ENCODE peak calls at places on chromosomes 5 and 9, in four cellular contexts. Z, O, M and P are unnamed samples.
A peak's percentile ranks its signal among the peaks of the same experiment; 100 is the strongest.

GRCh38 chr9:136672431-136673087 is 9.8 kb downstream of the EGFL7 start:
- DNase-seq in Z (no peak), O (no peak), M (no peak), P (no peak)

GRCh38 chr5:82594097-82594496 is 315.9 kb upstream of the RPS23 start:
- DNase-seq in Z (peak; percentile 67), O (no peak), M (peak; percentile 58), P (no peak)

GRCh38 chr9:15512889-15513288 is 2.1 kb upstream of the PSIP1 start:
- DNase-seq in Z (no peak), O (peak; percentile 51), M (no peak), P (no peak)

GRCh38 chr5:147037517-147038205 is 159.1 kb upstream of the PPP2R2B start:
- DNase-seq in Z (peak; percentile 93), O (no peak), M (peak; percentile 91), P (peak; percentile 57)

GRCh38 chr9:123416171-123416570 is 60.2 kb downstream of the CRB2 start:
- DNase-seq in Z (no peak), O (no peak), M (no peak), P (no peak)

GRCh38 chr5:37847978-37848425 is 8.2 kb upstream of the GDNF start:
- DNase-seq in Z (peak; percentile 76), O (no peak), M (peak; percentile 67), P (no peak)

GRCh38 chr9:105132576-105132975 is 111.9 kb upstream of the SLC44A1 start:
- DNase-seq in Z (peak; percentile 97), O (no peak), M (peak; percentile 96), P (peak; percentile 80)

GRCh38 chr9:34322899-34323591 is 6.0 kb downstream of the KIF24 start:
- DNase-seq in Z (no peak), O (no peak), M (no peak), P (no peak)

GRCh38 chr5:123099514-123100151 is 10.6 kb downstream of the PRDM6 start:
- DNase-seq in Z (peak; percentile 20), O (no peak), M (no peak), P (peak; percentile 77)

GRCh38 chr9:99762470-99762869 is 59.2 kb upstream of the NR4A3 start:
- DNase-seq in Z (no peak), O (no peak), M (no peak), P (no peak)
- H2AFZ ChIP-seq in Z (no peak overlapping the region), O (no peak overlapping the region), M (no peak overlapping the region), P (no peak overlapping the region)

GRCh38 chr9:13787234-13787833 is 507.8 kb upstream of the MPDZ start:
- DNase-seq in Z (peak; percentile 60), O (no peak), M (peak; percentile 53), P (no peak)
- H3K4me2 ChIP-seq in Z (peak overlapping the region; percentile 84), O (no peak overlapping the region), M (peak overlapping the region; percentile 80), P (peak overlapping the region; percentile 71)

DNA sequence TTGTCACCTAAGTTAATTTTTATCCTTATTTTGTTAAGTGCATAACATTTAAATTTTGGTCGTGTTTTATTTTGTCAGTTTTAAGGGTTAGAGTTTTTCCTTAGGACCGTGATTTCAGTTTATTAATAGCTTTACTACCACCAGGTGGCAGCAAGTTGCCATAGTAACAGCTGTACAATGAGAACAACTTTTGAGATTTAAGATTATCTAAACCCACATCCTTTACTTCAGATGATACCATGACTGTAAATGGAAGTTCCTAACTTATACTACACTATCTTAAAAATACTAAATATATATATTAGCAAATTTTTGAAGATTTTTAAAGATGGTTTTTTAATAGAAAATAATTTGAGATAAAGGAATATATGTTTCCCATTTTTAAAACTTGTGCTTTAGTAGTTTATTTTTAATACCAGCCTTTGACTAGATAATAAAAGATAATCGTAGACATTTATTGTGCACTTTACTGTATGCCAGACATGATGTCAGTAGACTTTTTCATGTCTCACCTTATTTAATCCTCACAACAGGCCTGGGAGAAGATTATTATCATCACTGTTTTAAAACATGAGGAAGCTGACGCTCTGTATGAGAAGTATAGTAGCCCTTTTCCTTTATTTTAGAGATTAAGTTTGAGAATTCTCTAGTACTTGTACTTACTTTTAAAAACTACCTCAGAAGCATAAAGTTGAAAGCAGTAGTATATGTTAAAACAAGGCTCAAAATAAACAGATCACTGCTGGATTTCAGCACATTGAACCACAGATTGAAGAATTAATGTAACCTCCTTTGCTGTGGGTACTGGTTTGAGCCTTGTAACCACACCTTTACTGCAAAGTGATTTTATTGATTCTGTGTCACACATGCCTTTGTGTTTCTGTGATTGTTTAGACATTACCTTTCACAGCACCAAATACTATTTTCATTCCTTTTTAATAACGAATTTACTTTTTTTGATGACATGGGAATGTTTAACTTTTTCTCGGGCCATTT is 27.5 kb downstream of the SREK1 start:
- DNase-seq in Z (peak; percentile 59), O (peak; percentile 82), M (peak; percentile 46), P (no peak)
- TF ChIP-seq CTCF in Z (peak; percentile 35), O (peak; percentile 86), M (peak; percentile 69), P (peak; percentile 55)

DNA sequence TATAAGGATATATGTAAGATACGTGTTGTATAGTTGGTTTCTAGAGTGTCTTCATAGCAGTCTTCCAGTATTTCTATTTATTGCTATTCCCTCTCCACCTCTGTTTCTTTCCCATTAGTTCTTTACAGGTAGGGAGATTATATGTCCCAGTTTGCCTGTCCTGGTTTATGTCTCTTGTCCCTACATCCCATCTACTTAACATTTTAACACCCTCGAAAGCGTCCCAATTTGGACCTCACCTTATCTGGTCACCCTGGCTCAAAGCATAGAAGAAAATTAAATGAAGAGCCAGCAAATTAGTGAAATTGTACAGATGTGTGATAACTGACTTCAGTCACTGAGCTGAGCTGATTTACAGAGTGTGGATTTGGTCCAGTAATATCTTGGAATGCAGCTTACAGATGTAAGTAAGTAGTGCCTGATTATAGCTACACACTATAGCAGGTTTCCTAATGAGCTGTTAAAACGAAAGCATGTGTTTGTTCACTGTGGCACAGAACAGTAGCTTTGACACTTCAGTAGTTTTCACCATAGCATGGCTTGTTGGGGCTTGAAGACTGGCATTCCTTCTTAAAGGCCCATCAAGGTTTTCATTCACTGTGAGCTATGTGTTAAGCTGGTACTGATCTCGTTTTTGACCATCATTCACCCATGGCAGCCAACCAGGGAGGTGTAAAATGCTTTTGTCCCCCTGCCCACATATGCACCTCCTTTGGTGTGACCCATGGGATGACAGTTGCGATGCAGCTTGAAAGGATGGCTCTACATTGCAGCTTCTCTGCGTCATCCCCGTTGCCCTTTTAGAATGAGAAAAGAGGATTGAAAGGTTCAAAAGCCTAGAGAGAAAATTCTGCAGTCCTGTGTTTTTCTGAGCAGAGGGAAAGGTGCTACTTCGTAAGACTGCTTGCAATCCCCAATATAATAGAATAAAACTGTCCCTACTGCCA is 192.1 kb upstream of the DMRT1 start:
- DNase-seq in Z (no peak), O (peak; percentile 49), M (no peak), P (no peak)
- H2AFZ ChIP-seq in Z (peak overlapping the region; percentile 4), O (peak overlapping the region; percentile 80), M (no peak overlapping the region), P (peak overlapping the region; percentile 69)

GRCh38 chr5:174837919-174838902 is 113.8 kb downstream of the MSX2 start:
- DNase-seq in Z (peak; percentile 87), O (no peak), M (peak; percentile 86), P (no peak)
- H3K4me2 ChIP-seq in Z (no peak overlapping the region), O (no peak overlapping the region), M (peak overlapping the region; percentile 23), P (no peak overlapping the region)